ENCODE peak calls at places on chromosomes 6 and 20, in nine cellular contexts. K is M059J, I is pancreas, R is H9, U is psoas muscle, N is GDM1, W is OCI-LY7, B is lower lobe of right lung, T is pons. A is an unnamed sample.

GRCh38 chr6:16243055-16243454 is 4.7 kb downstream of the GMPR start:
- DNase-seq in K (peak), I (no peak), R (no peak), U (no peak), N (no peak), W (no peak), B (no peak), T (peak), A (no peak)

GRCh38 chr6:121436172-121436965 is 923 bp downstream of the GJA1 start:
- DNase-seq in K (peak), I (no peak), R (no peak), U (peak), N (no peak), W (no peak), B (no peak), T (no peak), A (no peak)

GRCh38 chr6:41785254-41785653 is 2.2 kb upstream of the TOMM6 start:
- DNase-seq in K (no peak), I (peak), R (no peak), U (no peak), N (no peak), W (no peak), B (no peak), T (no peak), A (no peak)

GRCh38 chr20:59561228-59561605 is 43.1 kb upstream of the PHACTR3 start:
- DNase-seq in K (no peak), I (no peak), R (no peak), U (no peak), N (no peak), W (no peak), B (no peak), T (no peak), A (no peak)

GRCh38 chr20:57568088-57568896 is 7.4 kb downstream of the PCK1 start:
- DNase-seq in K (no peak), I (no peak), R (no peak), U (no peak), N (no peak), W (no peak), B (no peak), T (no peak), A (no peak)

GRCh38 chr20:12976720-12977633 is 31.8 kb upstream of the SPTLC3 start:
- DNase-seq in K (no peak), I (no peak), R (no peak), U (no peak), N (no peak), W (no peak), B (no peak), T (no peak), A (no peak)

GRCh38 chr6:38716825-38717224 is 1.7 kb downstream of the DNAH8 start:
- DNase-seq in K (no peak), I (no peak), R (no peak), U (no peak), N (no peak), W (no peak), B (no peak), T (no peak), A (no peak)

GRCh38 chr20:19757487-19757972 is 528 bp upstream of the RIN2 start:
- DNase-seq in K (peak), I (peak), R (peak), U (peak), N (no peak), W (no peak), B (peak), T (no peak), A (peak)

GRCh38 chr6:44466955-44467354 is 79.4 kb downstream of the CDC5L start:
- DNase-seq in K (no peak), I (no peak), R (no peak), U (no peak), N (no peak), W (no peak), B (no peak), T (no peak), A (no peak)

GRCh38 chr6:161318456-161318855 is 44.6 kb upstream of the AGPAT4 start:
- DNase-seq in K (no peak), I (no peak), R (no peak), U (no peak), N (no peak), W (no peak), B (no peak), T (peak), A (peak)

GRCh38 chr20:21191839-21192238 is 66.0 kb downstream of the KIZ start:
- DNase-seq in K (no peak), I (no peak), R (peak), U (no peak), N (no peak), W (no peak), B (no peak), T (no peak), A (no peak)